ENCODE peak calls at places on chromosome 21, in four cellular contexts. P is HEK293T, V is GM12878, J is NT2/D1. Q is an unnamed sample.
A peak's percentile ranks its signal among the peaks of the same experiment; 100 is the strongest.

GRCh38 chr21:32007461-32007860 is 134.6 kb downstream of the HUNK start:
- DNase-seq in P (no peak), V (no peak), J (no peak), Q (no peak)

GRCh38 chr21:18168108-18168507 is 76.5 kb upstream of the CHODL start:
- DNase-seq in P (no peak), V (no peak), J (no peak), Q (no peak)

GRCh38 chr21:18244721-18245486 is at the start of gene CHODL:
- DNase-seq in P (peak; percentile 27), V (no peak), J (no peak), Q (no peak)

GRCh38 chr21:46429754-46430681 is 28.7 kb upstream of the DIP2A start:
- DNase-seq in P (no peak), V (no peak), J (no peak), Q (no peak)

GRCh38 chr21:14687277-14687642 is 141.1 kb upstream of the SAMSN1 start:
- DNase-seq in P (no peak), V (peak; percentile 71), J (no peak), Q (no peak)

GRCh38 chr21:35257413-35257812 is 208.3 kb upstream of the RUNX1 start:
- DNase-seq in P (no peak), V (no peak), J (no peak), Q (no peak)

GRCh38 chr21:41052820-41053555 is 115.0 kb upstream of the BACE2 start:
- DNase-seq in P (no peak), V (no peak), J (no peak), Q (no peak)

GRCh38 chr21:34702341-34702807 is 33.6 kb downstream of the CLIC6 start:
- DNase-seq in P (no peak), V (no peak), J (no peak), Q (no peak)

GRCh38 chr21:28066051-28066450 is 926.6 kb downstream of the LTN1 start:
- DNase-seq in P (no peak), V (no peak), J (no peak), Q (no peak)

GRCh38 chr21:15298306-15298705 is 233.5 kb upstream of the NRIP1 start:
- DNase-seq in P (no peak), V (no peak), J (no peak), Q (no peak)

GRCh38 chr21:16087523-16087922 is 357.7 kb downstream of the USP25 start:
- DNase-seq in P (no peak), V (no peak), J (no peak), Q (no peak)

GRCh38 chr21:26099610-26100219 is 70.9 kb downstream of the APP start:
- DNase-seq in P (no peak), V (no peak), J (no peak), Q (no peak)
- TF ChIP-seq SUZ12 in P (no peak), V (no peak), J (no peak), Q (no peak)

GRCh38 chr21:33036430-33037162 is 10.9 kb downstream of the OLIG2 start:
- DNase-seq in P (no peak), V (no peak), J (no peak), Q (no peak)
- TF ChIP-seq SUZ12 in P (no peak), V (no peak), J (no peak), Q (no peak)

DNA sequence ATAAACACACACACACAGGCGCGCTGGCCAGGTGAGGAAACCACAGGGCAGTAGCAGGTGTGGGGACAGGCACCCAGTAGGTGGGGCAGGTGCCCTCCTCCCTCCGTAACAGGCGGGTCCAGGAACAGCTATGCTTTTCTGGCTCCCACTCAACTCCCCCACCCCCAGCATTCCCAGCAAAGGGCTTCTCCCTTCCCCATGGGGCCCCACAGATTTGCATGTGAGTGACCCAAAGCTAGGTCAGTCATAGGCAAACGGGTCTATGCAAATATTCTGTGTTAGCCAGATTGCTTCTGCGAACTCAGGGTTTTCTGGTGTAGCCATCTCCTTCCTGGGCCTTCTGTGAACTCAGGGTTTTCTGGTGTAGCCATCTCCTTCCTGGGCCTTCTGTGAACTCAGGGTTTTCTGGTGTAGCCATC is 114.2 kb downstream of the SIK1 start:
- DNase-seq in P (no peak), V (peak; percentile 23), J (peak; percentile 80), Q (no peak)
- TF ChIP-seq SUZ12 in P (no peak), V (no peak), J (no peak), Q (no peak)

GRCh38 chr21:45283611-45284455 is 3.9 kb downstream of the POFUT2 start:
- DNase-seq in P (no peak), V (no peak), J (no peak), Q (no peak)
- TF ChIP-seq SUZ12 in P (no peak), V (no peak), J (no peak), Q (no peak)